ENCODE peak calls at places on chromosomes 5 and 9, in nine cellular contexts. One of them, this sample, is unnamed.

GRCh38 chr5:138148811-138149210 is 9.6 kb upstream of the NME5 start:
- DNase-seq in transverse colon: peak; percentile 27
- DNase-seq in K562: no peak
- DNase-seq in endothelial cell of umbilical vein: peak; percentile 66
- DNase-seq in upper lobe of left lung: no peak
- DNase-seq in GM12878: no peak
- DNase-seq in suprapubic skin: no peak
- DNase-seq in Panc1: no peak
- DNase-seq in HCT116: peak; percentile 46
- DNase-seq in this sample: no peak

GRCh38 chr9:80082213-80082612 is 510.4 kb downstream of the TLE4 start:
- DNase-seq in transverse colon: no peak
- DNase-seq in HCT116: no peak
- DNase-seq in upper lobe of left lung: no peak
- DNase-seq in suprapubic skin: no peak
- DNase-seq in K562: no peak
- DNase-seq in Panc1: no peak
- DNase-seq in GM12878: no peak
- DNase-seq in endothelial cell of umbilical vein: no peak
- DNase-seq in this sample: no peak

GRCh38 chr9:31799953-31800609 is 584.4 kb upstream of the ACO1 start:
- DNase-seq in endothelial cell of umbilical vein: peak; percentile 60
- DNase-seq in transverse colon: no peak
- DNase-seq in HCT116: peak; percentile 19
- DNase-seq in suprapubic skin: no peak
- DNase-seq in Panc1: no peak
- DNase-seq in GM12878: peak; percentile 4
- DNase-seq in K562: no peak
- DNase-seq in upper lobe of left lung: no peak
- DNase-seq in this sample: peak; percentile 86

GRCh38 chr9:22649384-22649783 is 202.8 kb downstream of the DMRTA1 start:
- DNase-seq in Panc1: no peak
- DNase-seq in K562: no peak
- DNase-seq in suprapubic skin: no peak
- DNase-seq in upper lobe of left lung: no peak
- DNase-seq in HCT116: no peak
- DNase-seq in transverse colon: no peak
- DNase-seq in endothelial cell of umbilical vein: no peak
- DNase-seq in GM12878: no peak
- DNase-seq in this sample: no peak

GRCh38 chr9:26893030-26893676 is 551 bp upstream of the CAAP1 start:
- DNase-seq in Panc1: no peak
- DNase-seq in transverse colon: no peak
- DNase-seq in GM12878: no peak
- DNase-seq in endothelial cell of umbilical vein: no peak
- DNase-seq in upper lobe of left lung: no peak
- DNase-seq in HCT116: no peak
- DNase-seq in K562: no peak
- DNase-seq in suprapubic skin: no peak
- DNase-seq in this sample: no peak

GRCh38 chr5:175436403-175436802 is 7.6 kb downstream of the DRD1 start:
- DNase-seq in GM12878: no peak
- DNase-seq in upper lobe of left lung: no peak
- DNase-seq in Panc1: no peak
- DNase-seq in suprapubic skin: no peak
- DNase-seq in transverse colon: no peak
- DNase-seq in HCT116: no peak
- DNase-seq in K562: no peak
- DNase-seq in endothelial cell of umbilical vein: no peak
- DNase-seq in this sample: no peak

GRCh38 chr9:89311346-89312153 is 555 bp downstream of the CKS2 start:
- DNase-seq in HCT116: no peak
- DNase-seq in endothelial cell of umbilical vein: peak; percentile 23
- DNase-seq in upper lobe of left lung: peak; percentile 89
- DNase-seq in suprapubic skin: no peak
- DNase-seq in GM12878: no peak
- DNase-seq in transverse colon: peak; percentile 21
- DNase-seq in K562: no peak
- DNase-seq in Panc1: no peak
- DNase-seq in this sample: no peak

GRCh38 chr9:116191757-116192415 is 38.3 kb downstream of the PAPPA start:
- DNase-seq in K562: no peak
- DNase-seq in GM12878: no peak
- DNase-seq in Panc1: no peak
- DNase-seq in endothelial cell of umbilical vein: no peak
- DNase-seq in transverse colon: no peak
- DNase-seq in HCT116: no peak
- DNase-seq in suprapubic skin: no peak
- DNase-seq in upper lobe of left lung: no peak
- DNase-seq in this sample: no peak

GRCh38 chr9:70412678-70413426 is 1.6 kb downstream of the KLF9 start:
- DNase-seq in HCT116: no peak
- DNase-seq in upper lobe of left lung: peak; percentile 96
- DNase-seq in K562: peak; percentile 36
- DNase-seq in Panc1: no peak
- DNase-seq in transverse colon: peak; percentile 83
- DNase-seq in suprapubic skin: peak; percentile 93
- DNase-seq in GM12878: no peak
- DNase-seq in endothelial cell of umbilical vein: peak; percentile 81
- DNase-seq in this sample: no peak

GRCh38 chr9:136665704-136666363 is 3.1 kb downstream of the EGFL7 start:
- DNase-seq in suprapubic skin: no peak
- DNase-seq in GM12878: no peak
- DNase-seq in K562: peak; percentile 81
- DNase-seq in HCT116: no peak
- DNase-seq in transverse colon: no peak
- DNase-seq in endothelial cell of umbilical vein: no peak
- DNase-seq in Panc1: no peak
- DNase-seq in upper lobe of left lung: peak; percentile 90
- DNase-seq in this sample: no peak

GRCh38 chr5:109619661-109620060 is 70.1 kb upstream of the MAN2A1 start:
- DNase-seq in transverse colon: no peak
- DNase-seq in suprapubic skin: no peak
- DNase-seq in HCT116: no peak
- DNase-seq in K562: no peak
- DNase-seq in Panc1: no peak
- DNase-seq in upper lobe of left lung: no peak
- DNase-seq in GM12878: no peak
- DNase-seq in endothelial cell of umbilical vein: no peak
- DNase-seq in this sample: no peak

GRCh38 chr9:18071651-18072060 is 402.3 kb upstream of the ADAMTSL1 start:
- DNase-seq in HCT116: no peak
- DNase-seq in Panc1: no peak
- DNase-seq in endothelial cell of umbilical vein: no peak
- DNase-seq in upper lobe of left lung: no peak
- DNase-seq in K562: no peak
- DNase-seq in GM12878: no peak
- DNase-seq in suprapubic skin: no peak
- DNase-seq in transverse colon: no peak
- DNase-seq in this sample: no peak

GRCh38 chr5:6734781-6735180 is 21.5 kb downstream of the TENT4A start:
- DNase-seq in endothelial cell of umbilical vein: no peak
- DNase-seq in HCT116: no peak
- DNase-seq in Panc1: no peak
- DNase-seq in GM12878: no peak
- DNase-seq in suprapubic skin: no peak
- DNase-seq in upper lobe of left lung: no peak
- DNase-seq in transverse colon: no peak
- DNase-seq in K562: no peak
- DNase-seq in this sample: no peak

GRCh38 chr9:2216591-2216990 is 201.4 kb downstream of the SMARCA2 start:
- DNase-seq in HCT116: no peak
- DNase-seq in upper lobe of left lung: no peak
- DNase-seq in transverse colon: no peak
- DNase-seq in Panc1: no peak
- DNase-seq in K562: no peak
- DNase-seq in GM12878: no peak
- DNase-seq in suprapubic skin: no peak
- DNase-seq in endothelial cell of umbilical vein: no peak
- DNase-seq in this sample: no peak

GRCh38 chr9:75891277-75892167 is 1.0 kb downstream of the PCSK5 start:
- DNase-seq in Panc1: no peak
- DNase-seq in K562: no peak
- DNase-seq in GM12878: no peak
- DNase-seq in transverse colon: peak; percentile 55
- DNase-seq in endothelial cell of umbilical vein: peak; percentile 53
- DNase-seq in suprapubic skin: no peak
- DNase-seq in upper lobe of left lung: peak; percentile 84
- DNase-seq in HCT116: peak; percentile 12
- DNase-seq in this sample: no peak

GRCh38 chr5:5605170-5605764 is 182.8 kb downstream of the ICE1 start:
- DNase-seq in HCT116: no peak
- DNase-seq in transverse colon: no peak
- DNase-seq in endothelial cell of umbilical vein: no peak
- DNase-seq in GM12878: no peak
- DNase-seq in K562: no peak
- DNase-seq in Panc1: no peak
- DNase-seq in suprapubic skin: no peak
- DNase-seq in upper lobe of left lung: no peak
- DNase-seq in this sample: no peak

GRCh38 chr5:88833371-88834107 is 49.4 kb downstream of the MEF2C start:
- DNase-seq in GM12878: no peak
- DNase-seq in suprapubic skin: no peak
- DNase-seq in upper lobe of left lung: no peak
- DNase-seq in transverse colon: peak; percentile 38
- DNase-seq in endothelial cell of umbilical vein: peak; percentile 86
- DNase-seq in Panc1: no peak
- DNase-seq in K562: no peak
- DNase-seq in HCT116: no peak
- DNase-seq in this sample: no peak

GRCh38 chr9:108478431-108478837 is 377.4 kb downstream of the ACTL7B start:
- DNase-seq in endothelial cell of umbilical vein: peak; percentile 77
- DNase-seq in suprapubic skin: no peak
- DNase-seq in GM12878: no peak
- DNase-seq in transverse colon: peak; percentile 39
- DNase-seq in K562: no peak
- DNase-seq in Panc1: no peak
- DNase-seq in HCT116: no peak
- DNase-seq in upper lobe of left lung: no peak
- DNase-seq in this sample: no peak

GRCh38 chr9:112173489-112174222 is 1.4 kb downstream of the SUSD1 start:
- DNase-seq in transverse colon: peak; percentile 42
- DNase-seq in Panc1: no peak
- DNase-seq in suprapubic skin: no peak
- DNase-seq in HCT116: no peak
- DNase-seq in upper lobe of left lung: peak; percentile 11
- DNase-seq in K562: no peak
- DNase-seq in GM12878: no peak
- DNase-seq in endothelial cell of umbilical vein: no peak
- DNase-seq in this sample: no peak

GRCh38 chr5:72767289-72768010 is 49.0 kb upstream of the TNPO1 start:
- DNase-seq in suprapubic skin: no peak
- DNase-seq in upper lobe of left lung: no peak
- DNase-seq in K562: no peak
- DNase-seq in GM12878: no peak
- DNase-seq in HCT116: no peak
- DNase-seq in Panc1: no peak
- DNase-seq in transverse colon: no peak
- DNase-seq in endothelial cell of umbilical vein: peak; percentile 2
- DNase-seq in this sample: no peak

GRCh38 chr9:107848598-107848997 is 359.0 kb upstream of the KLF4 start:
- DNase-seq in transverse colon: no peak
- DNase-seq in Panc1: no peak
- DNase-seq in suprapubic skin: no peak
- DNase-seq in endothelial cell of umbilical vein: no peak
- DNase-seq in HCT116: no peak
- DNase-seq in upper lobe of left lung: no peak
- DNase-seq in GM12878: no peak
- DNase-seq in K562: no peak
- DNase-seq in this sample: no peak

GRCh38 chr5:24644757-24645156 is at the start of gene CDH10:
- DNase-seq in endothelial cell of umbilical vein: no peak
- DNase-seq in transverse colon: no peak
- DNase-seq in suprapubic skin: no peak
- DNase-seq in K562: no peak
- DNase-seq in HCT116: no peak
- DNase-seq in GM12878: no peak
- DNase-seq in Panc1: no peak
- DNase-seq in upper lobe of left lung: no peak
- DNase-seq in this sample: no peak
- H3K4me3 ChIP-seq in endothelial cell of umbilical vein: no peak within 1 kb of the TSS
- H3K4me3 ChIP-seq in transverse colon: no peak within 1 kb of the TSS
- H3K4me3 ChIP-seq in suprapubic skin: peak within 1 kb of the TSS; percentile 31
- H3K4me3 ChIP-seq in K562: no peak within 1 kb of the TSS
- H3K4me3 ChIP-seq in HCT116: no peak within 1 kb of the TSS
- H3K4me3 ChIP-seq in GM12878: no peak within 1 kb of the TSS
- H3K4me3 ChIP-seq in Panc1: peak within 1 kb of the TSS; percentile 43
- H3K4me3 ChIP-seq in upper lobe of left lung: no peak within 1 kb of the TSS
- H3K4me3 ChIP-seq in this sample: no peak within 1 kb of the TSS

GRCh38 chr9:78297672-78297961 is 692 bp downstream of the PSAT1 start:
- DNase-seq in transverse colon: no peak
- DNase-seq in Panc1: no peak
- DNase-seq in endothelial cell of umbilical vein: no peak
- DNase-seq in K562: no peak
- DNase-seq in suprapubic skin: no peak
- DNase-seq in upper lobe of left lung: no peak
- DNase-seq in GM12878: no peak
- DNase-seq in HCT116: no peak
- DNase-seq in this sample: no peak
- TF ChIP-seq POLR2AphosphoS5 in transverse colon: no peak
- TF ChIP-seq POLR2AphosphoS5 in Panc1: no peak
- TF ChIP-seq POLR2AphosphoS5 in endothelial cell of umbilical vein: no peak
- TF ChIP-seq POLR2AphosphoS5 in K562: no peak
- TF ChIP-seq POLR2AphosphoS5 in suprapubic skin: no peak
- TF ChIP-seq POLR2AphosphoS5 in upper lobe of left lung: no peak
- TF ChIP-seq POLR2AphosphoS5 in GM12878: no peak
- TF ChIP-seq POLR2AphosphoS5 in HCT116: no peak
- TF ChIP-seq POLR2AphosphoS5 in this sample: no peak

GRCh38 chr9:121858788-121859187 is 207.4 kb downstream of the DAB2IP start:
- DNase-seq in GM12878: no peak
- DNase-seq in transverse colon: no peak
- DNase-seq in upper lobe of left lung: peak; percentile 44
- DNase-seq in suprapubic skin: no peak
- DNase-seq in Panc1: no peak
- DNase-seq in HCT116: no peak
- DNase-seq in endothelial cell of umbilical vein: no peak
- DNase-seq in K562: no peak
- DNase-seq in this sample: no peak
- H3K4me3 ChIP-seq in GM12878: no peak overlapping the region
- H3K4me3 ChIP-seq in transverse colon: no peak overlapping the region
- H3K4me3 ChIP-seq in upper lobe of left lung: no peak overlapping the region
- H3K4me3 ChIP-seq in suprapubic skin: no peak overlapping the region
- H3K4me3 ChIP-seq in Panc1: no peak overlapping the region
- H3K4me3 ChIP-seq in HCT116: no peak overlapping the region
- H3K4me3 ChIP-seq in endothelial cell of umbilical vein: no peak overlapping the region
- H3K4me3 ChIP-seq in K562: no peak overlapping the region
- H3K4me3 ChIP-seq in this sample: no peak overlapping the region

GRCh38 chr9:120792898-120793765 is at the start of gene FBXW2:
- DNase-seq in upper lobe of left lung: peak; percentile 98
- DNase-seq in transverse colon: peak; percentile 95
- DNase-seq in K562: peak; percentile 98
- DNase-seq in HCT116: peak; percentile 75
- DNase-seq in endothelial cell of umbilical vein: peak; percentile 92
- DNase-seq in GM12878: peak; percentile 59
- DNase-seq in Panc1: peak; percentile 25
- DNase-seq in suprapubic skin: peak; percentile 94
- DNase-seq in this sample: peak; percentile 5

GRCh38 chr9:120787906-120788305 is 5.3 kb downstream of the FBXW2 start:
- DNase-seq in GM12878: no peak
- DNase-seq in K562: no peak
- DNase-seq in endothelial cell of umbilical vein: no peak
- DNase-seq in HCT116: no peak
- DNase-seq in transverse colon: no peak
- DNase-seq in upper lobe of left lung: no peak
- DNase-seq in suprapubic skin: no peak
- DNase-seq in Panc1: no peak
- DNase-seq in this sample: no peak

GRCh38 chr9:120791161-120791560 is 2.1 kb downstream of the FBXW2 start:
- DNase-seq in HCT116: no peak
- DNase-seq in GM12878: no peak
- DNase-seq in transverse colon: no peak
- DNase-seq in K562: no peak
- DNase-seq in endothelial cell of umbilical vein: peak; percentile 12
- DNase-seq in Panc1: no peak
- DNase-seq in suprapubic skin: no peak
- DNase-seq in upper lobe of left lung: no peak
- DNase-seq in this sample: no peak
- TF ChIP-seq POLR2AphosphoS5 in HCT116: no peak
- TF ChIP-seq POLR2AphosphoS5 in GM12878: no peak
- TF ChIP-seq POLR2AphosphoS5 in transverse colon: no peak
- TF ChIP-seq POLR2AphosphoS5 in K562: no peak
- TF ChIP-seq POLR2AphosphoS5 in endothelial cell of umbilical vein: no peak
- TF ChIP-seq POLR2AphosphoS5 in Panc1: no peak
- TF ChIP-seq POLR2AphosphoS5 in suprapubic skin: no peak
- TF ChIP-seq POLR2AphosphoS5 in upper lobe of left lung: no peak
- TF ChIP-seq POLR2AphosphoS5 in this sample: no peak